ENCODE peak calls at places on chromosomes 4 and X, in four cellular contexts. One of them, this sample, is unnamed.

GRCh38 chr4:66750273-66750672 is 795.0 kb downstream of the CENPC start:
- DNase-seq in right atrium auricular region: no peak
- DNase-seq in sigmoid colon: no peak
- DNase-seq in testis: no peak
- DNase-seq in this sample: no peak

GRCh38 chr4:6495296-6495590 is 22.8 kb upstream of the PPP2R2C start:
- DNase-seq in right atrium auricular region: no peak
- DNase-seq in testis: no peak
- DNase-seq in sigmoid colon: no peak
- DNase-seq in this sample: no peak

GRCh38 chrX:153900806-153901752 is 3.4 kb upstream of the AVPR2 start:
- DNase-seq in right atrium auricular region: no peak
- DNase-seq in testis: peak
- DNase-seq in sigmoid colon: peak
- DNase-seq in this sample: peak

GRCh38 chr4:123259676-123260428 is 136.7 kb upstream of the SPRY1 start:
- DNase-seq in right atrium auricular region: no peak
- DNase-seq in sigmoid colon: no peak
- DNase-seq in testis: no peak
- DNase-seq in this sample: no peak

GRCh38 chrX:69319376-69319775 is 154.1 kb upstream of the PJA1 start:
- DNase-seq in testis: no peak
- DNase-seq in sigmoid colon: no peak
- DNase-seq in right atrium auricular region: no peak
- DNase-seq in this sample: peak

GRCh38 chrX:2848806-2849420 is 20.2 kb downstream of the GYG2 start:
- DNase-seq in right atrium auricular region: no peak
- DNase-seq in sigmoid colon: no peak
- DNase-seq in testis: no peak
- DNase-seq in this sample: peak

GRCh38 chrX:42992199-42992943 is 214.4 kb upstream of the PPP1R2C start:
- DNase-seq in right atrium auricular region: no peak
- DNase-seq in testis: no peak
- DNase-seq in sigmoid colon: no peak
- DNase-seq in this sample: peak

GRCh38 chr4:122711893-122712292 is 20.6 kb upstream of the BBS12 start:
- DNase-seq in sigmoid colon: no peak
- DNase-seq in testis: no peak
- DNase-seq in right atrium auricular region: no peak
- DNase-seq in this sample: no peak

GRCh38 chr4:110663738-110664444 is 41.0 kb upstream of the PITX2 start:
- DNase-seq in testis: no peak
- DNase-seq in sigmoid colon: no peak
- DNase-seq in right atrium auricular region: no peak
- DNase-seq in this sample: peak

GRCh38 chr4:98046665-98047064 is 96.6 kb downstream of the STPG2 start:
- DNase-seq in sigmoid colon: no peak
- DNase-seq in testis: no peak
- DNase-seq in right atrium auricular region: no peak
- DNase-seq in this sample: no peak

GRCh38 chrX:103637604-103638338 is 9.0 kb downstream of the TCEAL1 start:
- DNase-seq in right atrium auricular region: no peak
- DNase-seq in sigmoid colon: no peak
- DNase-seq in testis: no peak
- DNase-seq in this sample: no peak

GRCh38 chrX:103614999-103615398 is 7.2 kb downstream of the TCEAL3 start:
- DNase-seq in sigmoid colon: no peak
- DNase-seq in testis: no peak
- DNase-seq in right atrium auricular region: no peak
- DNase-seq in this sample: no peak

GRCh38 chrX:7334253-7334935 is 186.4 kb upstream of the PUDP start:
- DNase-seq in sigmoid colon: no peak
- DNase-seq in right atrium auricular region: no peak
- DNase-seq in testis: no peak
- DNase-seq in this sample: no peak

GRCh38 chr4:36392916-36393315 is 111.5 kb downstream of the DTHD1 start:
- DNase-seq in testis: no peak
- DNase-seq in sigmoid colon: no peak
- DNase-seq in right atrium auricular region: no peak
- DNase-seq in this sample: no peak

GRCh38 chr4:99067617-99068016 is 21.0 kb downstream of the ADH5 start:
- DNase-seq in testis: no peak
- DNase-seq in sigmoid colon: no peak
- DNase-seq in right atrium auricular region: no peak
- DNase-seq in this sample: no peak

GRCh38 chrX:74343970-74344622 is 40.1 kb downstream of the ZCCHC13 start:
- DNase-seq in testis: peak
- DNase-seq in right atrium auricular region: peak
- DNase-seq in sigmoid colon: no peak
- DNase-seq in this sample: peak

GRCh38 chrX:135425566-135425965 is 3.8 kb downstream of the SMIM10L2A start:
- DNase-seq in right atrium auricular region: no peak
- DNase-seq in sigmoid colon: no peak
- DNase-seq in testis: no peak
- DNase-seq in this sample: no peak

GRCh38 chr4:128337863-128338262 is 50.2 kb upstream of the PGRMC2 start:
- DNase-seq in sigmoid colon: no peak
- DNase-seq in right atrium auricular region: no peak
- DNase-seq in testis: no peak
- DNase-seq in this sample: no peak
- H3K27ac ChIP-seq in sigmoid colon: no peak
- H3K27ac ChIP-seq in right atrium auricular region: no peak
- H3K27ac ChIP-seq in testis: no peak
- H3K27ac ChIP-seq in this sample: no peak

DNA sequence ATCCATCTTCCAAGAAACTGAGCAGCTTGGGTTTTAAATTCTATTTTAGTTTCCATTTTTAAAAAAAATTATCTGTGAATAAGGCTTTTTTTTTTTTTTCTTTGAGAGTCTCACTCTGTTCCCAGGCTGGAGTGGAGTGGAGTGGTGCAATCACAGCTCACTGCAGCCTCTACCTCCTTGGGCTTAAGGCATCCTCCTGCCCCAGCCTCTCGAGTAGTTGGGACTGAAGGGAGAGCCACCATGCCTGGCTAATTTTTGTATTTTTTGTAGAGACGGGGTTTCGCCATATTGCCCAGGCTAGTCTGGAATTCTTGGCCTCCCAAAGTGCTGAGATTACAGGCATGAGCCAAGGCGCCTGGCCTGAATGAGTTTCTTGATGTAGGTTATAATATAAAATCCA is 1.4 kb downstream of the ENOPH1 start:
- DNase-seq in sigmoid colon: no peak
- DNase-seq in testis: no peak
- DNase-seq in right atrium auricular region: no peak
- DNase-seq in this sample: no peak
- TF ChIP-seq CTCF in sigmoid colon: no peak
- TF ChIP-seq CTCF in testis: no peak
- TF ChIP-seq CTCF in right atrium auricular region: no peak
- TF ChIP-seq CTCF in this sample: no peak

DNA sequence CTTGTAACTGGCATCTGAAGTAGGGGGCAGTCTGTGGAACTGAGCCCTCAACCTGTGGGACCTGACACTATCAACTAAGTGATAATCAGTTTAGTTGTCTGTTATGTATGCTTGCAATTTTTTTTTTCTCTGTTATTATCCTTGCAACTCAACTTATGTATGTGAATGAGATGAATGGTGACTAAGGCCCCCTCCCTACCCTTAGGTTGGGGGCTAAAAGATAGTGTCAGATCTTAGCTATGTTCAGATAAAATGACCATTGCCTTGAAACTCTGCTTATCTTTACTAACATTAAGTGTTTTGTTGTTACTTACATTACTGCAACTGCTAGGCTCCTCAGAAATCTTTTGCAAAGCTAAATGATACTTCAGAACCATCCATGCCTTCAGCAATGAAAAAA is 31.5 kb downstream of the TMEM184C start:
- DNase-seq in sigmoid colon: no peak
- DNase-seq in right atrium auricular region: no peak
- DNase-seq in testis: no peak
- DNase-seq in this sample: no peak
- H3K27ac ChIP-seq in sigmoid colon: no peak
- H3K27ac ChIP-seq in right atrium auricular region: no peak
- H3K27ac ChIP-seq in testis: no peak
- H3K27ac ChIP-seq in this sample: no peak

DNA sequence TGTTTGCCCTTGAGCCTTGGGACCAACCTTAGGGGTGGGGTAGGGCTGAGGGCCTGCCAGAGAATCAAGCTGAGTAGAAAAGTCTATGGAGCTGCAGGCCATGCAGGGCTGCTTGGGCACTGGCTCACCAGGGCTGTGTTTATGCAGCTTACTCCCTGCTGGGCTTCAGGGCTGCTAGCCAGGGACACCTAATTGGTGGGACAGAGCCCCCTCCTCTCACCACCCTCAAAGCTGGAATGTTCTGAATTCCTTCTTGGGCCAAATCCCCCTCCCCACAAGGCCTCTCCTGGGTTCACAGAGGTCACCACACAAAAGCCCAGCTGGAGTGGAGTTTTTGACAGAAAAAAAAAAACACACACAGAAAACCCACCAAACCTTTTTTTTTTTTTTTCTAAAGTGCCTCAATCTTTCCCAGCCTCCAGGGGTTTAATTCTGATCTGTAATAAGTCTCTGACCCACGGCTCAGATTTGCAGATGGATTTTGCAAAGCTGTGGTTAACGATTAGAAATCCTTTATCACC is at the start of gene CLDN2:
- DNase-seq in sigmoid colon: no peak
- DNase-seq in right atrium auricular region: no peak
- DNase-seq in testis: no peak
- DNase-seq in this sample: no peak
- TF ChIP-seq CTCF in sigmoid colon: no peak
- TF ChIP-seq CTCF in right atrium auricular region: no peak
- TF ChIP-seq CTCF in testis: no peak
- TF ChIP-seq CTCF in this sample: no peak

DNA sequence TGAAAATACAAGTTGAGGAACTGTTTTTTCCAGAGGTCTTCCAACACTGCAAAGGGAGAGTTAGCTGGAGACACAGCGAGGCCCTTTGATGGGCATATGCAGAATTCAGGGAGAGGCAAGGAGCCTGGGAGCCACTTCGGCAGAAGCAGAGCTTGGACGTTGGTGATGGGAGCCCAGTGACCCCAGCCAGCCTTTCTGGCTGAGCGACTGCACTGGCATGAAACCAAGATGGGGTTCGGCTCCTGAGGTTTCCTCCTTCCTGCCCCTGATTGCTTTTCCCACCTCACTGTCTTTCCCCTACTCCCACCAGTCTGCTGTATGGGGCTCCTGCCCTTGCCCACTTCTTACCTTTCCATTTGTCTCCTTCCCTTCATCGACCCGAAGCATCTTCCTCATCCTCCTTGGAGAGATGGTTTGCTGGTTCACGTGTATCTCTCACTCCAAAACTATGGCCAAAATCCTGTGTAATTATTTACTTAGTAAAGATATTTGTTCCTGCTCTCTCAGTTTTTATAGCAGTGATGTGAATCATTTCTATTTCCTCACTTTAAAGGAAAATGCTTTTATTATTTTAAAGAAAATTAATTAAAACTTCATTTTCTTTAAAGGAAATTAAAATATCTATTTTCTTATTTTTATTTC is 100.5 kb downstream of the NFKB1 start:
- DNase-seq in sigmoid colon: no peak
- DNase-seq in testis: no peak
- DNase-seq in right atrium auricular region: no peak
- DNase-seq in this sample: no peak
- H3K27ac ChIP-seq in sigmoid colon: no peak
- H3K27ac ChIP-seq in testis: no peak
- H3K27ac ChIP-seq in right atrium auricular region: no peak
- H3K27ac ChIP-seq in this sample: no peak

GRCh38 chr4:134470544-134470943 is 269.0 kb upstream of the PABPC4L start:
- DNase-seq in sigmoid colon: no peak
- DNase-seq in right atrium auricular region: no peak
- DNase-seq in testis: peak
- DNase-seq in this sample: no peak
- TF ChIP-seq CTCF in sigmoid colon: peak
- TF ChIP-seq CTCF in right atrium auricular region: no peak
- TF ChIP-seq CTCF in testis: no peak
- TF ChIP-seq CTCF in this sample: no peak

DNA sequence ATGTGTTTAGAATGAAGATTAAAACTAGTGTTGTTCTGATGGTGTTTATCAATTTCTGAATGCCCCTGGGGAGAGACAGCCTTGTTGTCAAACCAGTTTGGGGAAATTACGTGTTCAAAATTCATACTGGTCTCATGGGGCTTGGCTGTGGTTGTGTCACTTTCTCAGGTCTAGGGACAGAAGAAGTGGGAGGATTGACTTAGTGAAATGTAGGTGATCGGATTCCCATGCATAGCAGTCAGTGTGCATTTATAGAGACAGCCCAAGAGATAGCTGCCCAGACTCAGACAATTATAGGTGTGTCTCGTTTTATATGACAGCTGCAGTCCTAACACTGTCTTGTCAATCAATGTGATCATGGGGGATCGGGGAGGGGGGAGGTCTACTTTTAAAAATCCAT is 94.4 kb upstream of the CLCN4 start:
- DNase-seq in right atrium auricular region: no peak
- DNase-seq in testis: no peak
- DNase-seq in sigmoid colon: no peak
- DNase-seq in this sample: no peak
- H3K27ac ChIP-seq in right atrium auricular region: no peak
- H3K27ac ChIP-seq in testis: no peak
- H3K27ac ChIP-seq in sigmoid colon: no peak
- H3K27ac ChIP-seq in this sample: no peak

This sample was measured in RWPE1.